ENCODE peak calls at places on chromosomes 1 and 21, in seven cellular contexts. N, Y, I, X, K, B and L are unnamed samples.

GRCh38 chr1:3530931-3531818 is 76.7 kb downstream of the ARHGEF16 start:
- DNase-seq in Y (no peak), X (no peak), I (peak), B (peak), K (peak), N (peak), L (peak)

GRCh38 chr21:29075706-29076447 is 2.4 kb upstream of the CCT8 start:
- DNase-seq in X (no peak), K (no peak), N (no peak), B (no peak), Y (no peak), I (no peak), L (no peak)

GRCh38 chr1:244386595-244386994 is 65.1 kb downstream of the ADSS2 start:
- DNase-seq in Y (no peak), N (no peak), K (no peak), X (no peak), I (no peak), B (no peak), L (no peak)

GRCh38 chr21:42570841-42571387 is 57.3 kb downstream of the SLC37A1 start:
- DNase-seq in K (no peak), X (no peak), I (no peak), N (peak), Y (no peak), B (no peak), L (no peak)

GRCh38 chr1:196902344-196902743 is 14.5 kb downstream of the CFHR4 start:
- DNase-seq in N (no peak), Y (no peak), B (no peak), X (no peak), K (no peak), I (no peak), L (no peak)

GRCh38 chr1:67941746-67942145 is 108.5 kb upstream of the GNG12 start:
- DNase-seq in I (no peak), Y (no peak), K (no peak), N (no peak), B (no peak), X (no peak), L (no peak)

GRCh38 chr1:30610917-30611316 is 112.5 kb downstream of the MATN1 start:
- DNase-seq in N (no peak), X (no peak), B (no peak), Y (no peak), K (no peak), I (no peak), L (no peak)

GRCh38 chr1:116871772-116872146 is 38.0 kb upstream of the PTGFRN start:
- DNase-seq in N (no peak), Y (no peak), B (no peak), X (no peak), I (no peak), K (no peak), L (no peak)

GRCh38 chr1:43716559-43717281 is 9.4 kb downstream of the ST3GAL3 start:
- DNase-seq in Y (no peak), B (no peak), I (no peak), X (no peak), K (no peak), N (no peak), L (no peak)

GRCh38 chr1:81954388-81955023 is 153.8 kb downstream of the ADGRL2 start:
- DNase-seq in Y (no peak), N (no peak), K (no peak), I (no peak), X (no peak), B (no peak), L (no peak)
- TF ChIP-seq TAF1 in Y (no peak), N (no peak), K (no peak), I (no peak), X (no peak), B (no peak), L (no peak)

GRCh38 chr1:225880636-225881035 is 1.5 kb downstream of the TMEM63A start:
- DNase-seq in B (peak), K (no peak), I (no peak), Y (no peak), X (no peak), N (no peak), L (no peak)

GRCh38 chr1:225881081-225882007 is 836 bp downstream of the TMEM63A start:
- DNase-seq in I (no peak), B (peak), N (peak), Y (peak), K (peak), X (no peak), L (peak)

GRCh38 chr1:225879521-225880209 is 2.5 kb downstream of the TMEM63A start:
- DNase-seq in B (peak), I (no peak), K (no peak), N (no peak), Y (no peak), X (no peak), L (no peak)

GRCh38 chr1:225878282-225878681 is 3.9 kb downstream of the TMEM63A start:
- DNase-seq in B (peak), I (no peak), X (no peak), K (no peak), N (no peak), Y (no peak), L (no peak)

GRCh38 chr1:225880210-225880584 is 2.0 kb downstream of the TMEM63A start:
- DNase-seq in X (no peak), K (no peak), I (no peak), N (peak), B (no peak), Y (no peak), L (no peak)
- TF ChIP-seq TAF1 in X (no peak), K (no peak), I (no peak), N (no peak), B (no peak), Y (no peak), L (no peak)

GRCh38 chr1:177948336-177948972 is 21.4 kb downstream of the SEC16B start:
- DNase-seq in B (peak), X (no peak), Y (no peak), I (peak), K (peak), N (peak), L (peak)

GRCh38 chr1:177947623-177948022 is 22.2 kb downstream of the SEC16B start:
- DNase-seq in B (no peak), N (no peak), Y (no peak), K (no peak), I (no peak), X (no peak), L (no peak)

GRCh38 chr1:177943999-177944672 is 25.7 kb downstream of the SEC16B start:
- DNase-seq in X (no peak), N (no peak), I (no peak), B (no peak), K (no peak), Y (no peak), L (no peak)

GRCh38 chr1:177944673-177945014 is 25.2 kb downstream of the SEC16B start:
- DNase-seq in I (no peak), X (no peak), Y (no peak), B (no peak), N (no peak), K (no peak), L (no peak)

GRCh38 chr1:177945943-177946650 is 23.8 kb downstream of the SEC16B start:
- DNase-seq in B (peak), I (peak), Y (peak), N (peak), K (peak), X (no peak), L (peak)
- TF ChIP-seq TAF1 in B (no peak), I (no peak), Y (no peak), N (no peak), K (no peak), X (no peak), L (no peak)

GRCh38 chr1:167159782-167160181 is 60.9 kb upstream of the POU2F1 start:
- DNase-seq in K (no peak), Y (no peak), I (no peak), B (no peak), N (no peak), X (no peak), L (no peak)

GRCh38 chr1:167156466-167156865 is 62.6 kb downstream of the STYXL2 start:
- DNase-seq in N (no peak), Y (no peak), I (no peak), X (no peak), K (no peak), B (no peak), L (no peak)

GRCh38 chr1:167157101-167157500 is 63.2 kb downstream of the STYXL2 start:
- DNase-seq in Y (no peak), K (no peak), N (no peak), I (no peak), X (no peak), B (no peak), L (no peak)

GRCh38 chr1:167158813-167159275 is 61.8 kb upstream of the POU2F1 start:
- DNase-seq in K (no peak), X (no peak), I (no peak), Y (no peak), N (no peak), B (no peak), L (no peak)

GRCh38 chr1:167158095-167158812 is 62.4 kb upstream of the POU2F1 start:
- DNase-seq in X (no peak), Y (no peak), B (no peak), N (no peak), I (no peak), K (no peak), L (no peak)
- TF ChIP-seq TAF1 in X (no peak), Y (no peak), B (no peak), N (no peak), I (no peak), K (no peak), L (no peak)

GRCh38 chr1:241825581-241825980 is 22.4 kb upstream of the EXO1 start:
- DNase-seq in Y (no peak), I (no peak), N (no peak), X (no peak), B (no peak), K (no peak), L (no peak)
- TF ChIP-seq TAF1 in Y (no peak), I (no peak), N (no peak), X (no peak), B (no peak), K (no peak), L (no peak)

DNA sequence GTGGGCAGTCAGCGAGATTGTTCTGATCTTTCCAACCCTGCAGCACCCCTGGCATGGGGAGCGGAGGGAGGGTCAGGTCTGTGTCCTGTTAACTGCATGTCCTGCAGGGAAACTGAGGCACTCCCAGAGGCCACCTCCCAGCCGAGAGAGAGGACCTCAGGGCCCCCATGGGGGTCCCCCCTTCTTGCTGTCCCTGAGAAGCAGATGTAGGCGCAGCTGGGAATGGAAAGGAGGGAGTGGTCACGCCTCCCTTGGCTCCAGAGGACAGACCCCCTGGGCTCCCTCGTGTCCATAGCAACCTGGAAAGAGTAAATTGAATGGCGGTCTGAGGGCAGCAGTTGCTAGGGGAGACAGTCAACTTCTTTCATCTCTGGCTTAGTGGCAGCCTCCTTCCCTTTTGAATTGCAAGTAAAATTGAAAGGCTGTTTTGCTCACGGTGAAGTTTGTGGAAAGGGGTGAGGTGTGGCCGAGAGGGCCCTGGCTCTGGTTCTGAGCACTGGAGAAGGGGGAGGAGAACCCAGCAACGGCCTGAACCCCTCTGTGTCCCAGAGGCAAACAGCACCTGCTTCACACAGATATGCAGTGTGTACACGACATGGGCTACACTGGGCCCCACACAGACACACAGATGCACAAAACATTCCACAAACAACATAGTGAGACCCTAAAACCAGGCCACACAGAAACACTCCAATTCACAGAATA is 4.9 kb downstream of the CROCC start:
- DNase-seq in B (no peak), Y (no peak), X (no peak), K (no peak), I (no peak), N (peak), L (no peak)
- TF ChIP-seq TAF1 in B (no peak), Y (no peak), X (no peak), K (no peak), I (no peak), N (no peak), L (no peak)